ENCODE peak calls at places on chromosomes 6 and 20, in six cellular contexts. One of them, this sample, is unnamed.

GRCh38 chr20:13322621-13323020 is 101.5 kb downstream of the ISM1 start:
- DNase-seq in GM03348: no peak
- DNase-seq in foreskin melanocyte: no peak
- DNase-seq in IMR-90: no peak
- DNase-seq in effector memory CD8-positive, alpha-beta T cell: no peak
- DNase-seq in EL: no peak
- DNase-seq in this sample: no peak

GRCh38 chr20:588476-588875 is 21.6 kb downstream of the TCF15 start:
- DNase-seq in GM03348: no peak
- DNase-seq in effector memory CD8-positive, alpha-beta T cell: no peak
- DNase-seq in EL: no peak
- DNase-seq in foreskin melanocyte: no peak
- DNase-seq in IMR-90: no peak
- DNase-seq in this sample: no peak

GRCh38 chr6:20924911-20925543 is 390.8 kb downstream of the CDKAL1 start:
- DNase-seq in IMR-90: no peak
- DNase-seq in effector memory CD8-positive, alpha-beta T cell: no peak
- DNase-seq in EL: peak
- DNase-seq in foreskin melanocyte: peak
- DNase-seq in GM03348: no peak
- DNase-seq in this sample: peak

GRCh38 chr6:89042664-89043063 is 37.9 kb upstream of the PNRC1 start:
- DNase-seq in foreskin melanocyte: no peak
- DNase-seq in EL: no peak
- DNase-seq in IMR-90: no peak
- DNase-seq in effector memory CD8-positive, alpha-beta T cell: no peak
- DNase-seq in GM03348: no peak
- DNase-seq in this sample: no peak

GRCh38 chr6:82408952-82409421 is 45.4 kb downstream of the TPBG start:
- DNase-seq in GM03348: peak
- DNase-seq in IMR-90: peak
- DNase-seq in effector memory CD8-positive, alpha-beta T cell: no peak
- DNase-seq in EL: peak
- DNase-seq in foreskin melanocyte: no peak
- DNase-seq in this sample: peak

GRCh38 chr6:133553652-133554051 is 312.5 kb downstream of the EYA4 start:
- DNase-seq in EL: peak
- DNase-seq in IMR-90: peak
- DNase-seq in effector memory CD8-positive, alpha-beta T cell: peak
- DNase-seq in foreskin melanocyte: no peak
- DNase-seq in GM03348: peak
- DNase-seq in this sample: no peak

GRCh38 chr20:44716309-44717106 is 1.3 kb downstream of the CCN5 start:
- DNase-seq in EL: no peak
- DNase-seq in foreskin melanocyte: peak
- DNase-seq in GM03348: peak
- DNase-seq in effector memory CD8-positive, alpha-beta T cell: no peak
- DNase-seq in IMR-90: no peak
- DNase-seq in this sample: no peak

GRCh38 chr20:53748821-53749402 is 155.3 kb upstream of the ZNF217 start:
- DNase-seq in foreskin melanocyte: no peak
- DNase-seq in GM03348: peak
- DNase-seq in EL: peak
- DNase-seq in effector memory CD8-positive, alpha-beta T cell: no peak
- DNase-seq in IMR-90: peak
- DNase-seq in this sample: peak

GRCh38 chr20:1939270-1939595 is 44.0 kb downstream of the SIRPA start:
- DNase-seq in GM03348: no peak
- DNase-seq in effector memory CD8-positive, alpha-beta T cell: no peak
- DNase-seq in EL: no peak
- DNase-seq in IMR-90: no peak
- DNase-seq in foreskin melanocyte: no peak
- DNase-seq in this sample: no peak

GRCh38 chr6:54260025-54260424 is 48.2 kb upstream of the TINAG start:
- DNase-seq in GM03348: no peak
- DNase-seq in effector memory CD8-positive, alpha-beta T cell: no peak
- DNase-seq in IMR-90: no peak
- DNase-seq in foreskin melanocyte: no peak
- DNase-seq in EL: no peak
- DNase-seq in this sample: no peak

GRCh38 chr20:50298554-50299324 is 108.1 kb downstream of the CEBPB start:
- DNase-seq in IMR-90: no peak
- DNase-seq in GM03348: no peak
- DNase-seq in effector memory CD8-positive, alpha-beta T cell: no peak
- DNase-seq in foreskin melanocyte: no peak
- DNase-seq in EL: no peak
- DNase-seq in this sample: no peak

GRCh38 chr20:62063601-62063980 is 2.1 kb downstream of the TAF4 start:
- DNase-seq in effector memory CD8-positive, alpha-beta T cell: no peak
- DNase-seq in IMR-90: peak
- DNase-seq in GM03348: no peak
- DNase-seq in foreskin melanocyte: no peak
- DNase-seq in EL: no peak
- DNase-seq in this sample: no peak

GRCh38 chr6:170130771-170131241 is 160.1 kb downstream of the DLL1 start:
- DNase-seq in IMR-90: no peak
- DNase-seq in GM03348: no peak
- DNase-seq in effector memory CD8-positive, alpha-beta T cell: no peak
- DNase-seq in EL: no peak
- DNase-seq in foreskin melanocyte: no peak
- DNase-seq in this sample: no peak

GRCh38 chr6:147207851-147208754 is 3.9 kb downstream of the STXBP5 start:
- DNase-seq in EL: peak
- DNase-seq in foreskin melanocyte: no peak
- DNase-seq in IMR-90: peak
- DNase-seq in effector memory CD8-positive, alpha-beta T cell: no peak
- DNase-seq in GM03348: no peak
- DNase-seq in this sample: no peak

GRCh38 chr20:571754-572331 is 28.3 kb upstream of the CSNK2A1 start:
- DNase-seq in IMR-90: no peak
- DNase-seq in effector memory CD8-positive, alpha-beta T cell: no peak
- DNase-seq in GM03348: peak
- DNase-seq in foreskin melanocyte: no peak
- DNase-seq in EL: peak
- DNase-seq in this sample: no peak

GRCh38 chr20:36498386-36499179 is 42.7 kb upstream of the MYL9 start:
- DNase-seq in effector memory CD8-positive, alpha-beta T cell: no peak
- DNase-seq in IMR-90: no peak
- DNase-seq in foreskin melanocyte: no peak
- DNase-seq in EL: no peak
- DNase-seq in GM03348: no peak
- DNase-seq in this sample: no peak

GRCh38 chr6:138211048-138211581 is 7.2 kb downstream of the PBOV1 start:
- DNase-seq in effector memory CD8-positive, alpha-beta T cell: no peak
- DNase-seq in GM03348: no peak
- DNase-seq in EL: no peak
- DNase-seq in foreskin melanocyte: no peak
- DNase-seq in IMR-90: no peak
- DNase-seq in this sample: no peak

GRCh38 chr6:18861182-18861581 is 474.0 kb downstream of the RNF144B start:
- DNase-seq in GM03348: no peak
- DNase-seq in foreskin melanocyte: no peak
- DNase-seq in EL: no peak
- DNase-seq in IMR-90: no peak
- DNase-seq in effector memory CD8-positive, alpha-beta T cell: no peak
- DNase-seq in this sample: no peak

GRCh38 chr20:38748863-38749153 is 548 bp downstream of the ACTR5 start:
- DNase-seq in EL: no peak
- DNase-seq in GM03348: no peak
- DNase-seq in foreskin melanocyte: no peak
- DNase-seq in IMR-90: no peak
- DNase-seq in effector memory CD8-positive, alpha-beta T cell: no peak
- DNase-seq in this sample: no peak

GRCh38 chr6:35084041-35084491 is 57.1 kb downstream of the TCP11 start:
- DNase-seq in effector memory CD8-positive, alpha-beta T cell: no peak
- DNase-seq in foreskin melanocyte: no peak
- DNase-seq in IMR-90: no peak
- DNase-seq in GM03348: no peak
- DNase-seq in EL: no peak
- DNase-seq in this sample: no peak

GRCh38 chr6:139288496-139289040 is 3.2 kb downstream of the TXLNB start:
- DNase-seq in effector memory CD8-positive, alpha-beta T cell: no peak
- DNase-seq in EL: no peak
- DNase-seq in foreskin melanocyte: no peak
- DNase-seq in GM03348: no peak
- DNase-seq in IMR-90: no peak
- DNase-seq in this sample: no peak

GRCh38 chr6:134372603-134373281 is 54.8 kb upstream of the SGK1 start:
- DNase-seq in effector memory CD8-positive, alpha-beta T cell: no peak
- DNase-seq in GM03348: peak
- DNase-seq in IMR-90: peak
- DNase-seq in foreskin melanocyte: no peak
- DNase-seq in EL: peak
- DNase-seq in this sample: no peak

GRCh38 chr20:54049156-54049555 is 21.2 kb downstream of the BCAS1 start:
- DNase-seq in foreskin melanocyte: no peak
- DNase-seq in effector memory CD8-positive, alpha-beta T cell: no peak
- DNase-seq in IMR-90: no peak
- DNase-seq in GM03348: no peak
- DNase-seq in EL: no peak
- DNase-seq in this sample: no peak